ENCODE peak calls at places on chromosomes 16 and 17, in four cellular contexts. C is A549, Z is HepG2, R is K562. X is an unnamed sample.

GRCh38 chr17:49734666-49735490 is 27.1 kb upstream of the SLC35B1 start:
- DNase-seq in Z (peak), C (no peak), R (no peak), X (no peak)

GRCh38 chr16:85571813-85572619 is 41.1 kb upstream of the GSE1 start:
- DNase-seq in Z (no peak), R (no peak), C (no peak), X (no peak)

GRCh38 chr17:82400206-82400605 is 17.9 kb upstream of the HEXD start:
- DNase-seq in R (no peak), C (no peak), Z (no peak), X (no peak)

GRCh38 chr17:40598928-40599627 is 33.8 kb upstream of the CCR7 start:
- DNase-seq in R (no peak), Z (no peak), C (no peak), X (no peak)

GRCh38 chr17:10600551-10600950 is 51.1 kb upstream of the MYH2 start:
- DNase-seq in C (no peak), Z (no peak), R (no peak), X (no peak)

GRCh38 chr17:63946440-63947363 is 14.6 kb upstream of the CD79B start:
- DNase-seq in C (peak), Z (peak), R (peak), X (peak)

GRCh38 chr16:73887895-73888294 is 408.7 kb upstream of the PSMD7 start:
- DNase-seq in R (no peak), C (no peak), Z (no peak), X (no peak)

GRCh38 chr17:60631119-60631518 is 31.1 kb downstream of the PPM1D start:
- DNase-seq in Z (no peak), R (no peak), C (no peak), X (no peak)

GRCh38 chr17:63423963-63424362 is 22.1 kb downstream of the CYB561 start:
- DNase-seq in R (no peak), C (no peak), Z (no peak), X (no peak)

GRCh38 chr16:82720414-82720813 is 93.6 kb downstream of the CDH13 start:
- DNase-seq in R (no peak), C (no peak), Z (no peak), X (no peak)

GRCh38 chr16:496097-496886 is 31.2 kb upstream of the CAPN15 start:
- DNase-seq in R (no peak), Z (no peak), C (no peak), X (no peak)

GRCh38 chr17:8881606-8882005 is 14.1 kb upstream of the PIK3R6 start:
- DNase-seq in C (no peak), Z (no peak), R (no peak), X (no peak)

GRCh38 chr17:9107527-9107926 is 86.2 kb downstream of the NTN1 start:
- DNase-seq in C (no peak), R (no peak), Z (no peak), X (no peak)

DNA sequence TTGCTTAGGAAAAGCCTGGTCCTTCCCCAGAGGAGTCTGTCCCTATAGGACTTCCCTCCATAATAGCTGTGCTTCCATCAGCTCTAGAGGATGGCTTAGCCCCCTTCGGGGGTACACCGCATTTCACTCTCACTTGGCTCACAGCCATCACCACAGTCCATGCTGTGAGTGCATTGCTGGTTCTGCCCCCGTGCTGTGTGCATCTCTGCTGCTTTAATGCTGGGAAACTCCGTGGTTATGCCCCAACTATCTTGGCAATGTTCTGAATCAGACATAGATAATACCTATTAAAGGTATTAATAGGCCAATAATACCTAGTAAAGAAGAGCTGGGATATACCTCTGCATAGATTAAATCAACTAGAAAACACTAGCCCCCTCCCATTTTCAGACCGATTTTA is 58.3 kb downstream of the SIAH1 start:
- DNase-seq in R (no peak), Z (no peak), C (no peak), X (no peak)
- TF ChIP-seq HMGXB4 in R (no peak), Z (no peak), C (no peak), X (no peak)

GRCh38 chr16:1809281-1809801 is 15.8 kb upstream of the IGFALS start:
- DNase-seq in R (peak), Z (no peak), C (no peak), X (peak)

GRCh38 chr16:1815461-1815860 is 11.2 kb downstream of the HAGH start:
- DNase-seq in R (no peak), Z (no peak), C (no peak), X (no peak)

GRCh38 chr16:1810536-1810935 is 16.1 kb downstream of the HAGH start:
- DNase-seq in R (no peak), C (no peak), Z (no peak), X (no peak)

GRCh38 chr16:1810106-1810505 is 16.5 kb downstream of the HAGH start:
- DNase-seq in R (no peak), C (no peak), Z (no peak), X (no peak)

DNA sequence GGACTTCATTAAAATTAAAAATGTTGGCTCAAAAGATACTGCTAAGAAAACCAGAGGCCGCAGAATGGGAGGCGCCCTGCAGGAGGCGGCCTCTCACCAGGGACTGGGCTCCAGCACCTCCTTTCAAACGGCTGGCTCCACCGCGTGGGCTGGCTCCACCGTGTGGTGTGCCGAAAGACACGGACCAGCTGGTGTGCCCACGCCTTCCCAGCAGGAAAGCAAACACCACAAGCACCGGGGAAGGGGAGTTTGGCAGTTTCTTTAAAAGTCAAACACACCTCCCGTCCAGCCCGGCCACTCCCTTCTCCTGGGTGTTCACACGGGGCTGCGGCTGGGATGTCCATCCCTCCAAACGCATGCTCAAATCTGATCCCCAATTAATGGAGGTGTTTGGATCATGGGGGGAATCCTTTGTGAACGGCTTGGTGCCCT is 13.9 kb downstream of the HAGH start:
- DNase-seq in Z (peak), C (peak), R (peak), X (peak)
- TF ChIP-seq HMGXB4 in Z (peak), C (no peak), R (no peak), X (no peak)

GRCh38 chr17:6753565-6753964 is 2.3 kb upstream of the XAF1 start:
- DNase-seq in C (no peak), Z (no peak), R (no peak), X (no peak)

GRCh38 chr17:6748617-6749016 is 7.2 kb upstream of the XAF1 start:
- DNase-seq in Z (no peak), C (no peak), R (no peak), X (no peak)

GRCh38 chr17:6753006-6753445 is 2.8 kb upstream of the XAF1 start:
- DNase-seq in R (no peak), C (no peak), Z (peak), X (peak)

GRCh38 chr17:6752068-6752909 is 3.6 kb upstream of the XAF1 start:
- DNase-seq in C (no peak), R (no peak), Z (peak), X (no peak)

GRCh38 chr17:6749519-6749918 is 6.3 kb upstream of the XAF1 start:
- DNase-seq in C (no peak), R (no peak), Z (no peak), X (no peak)
- TF ChIP-seq HMGXB4 in C (no peak), R (no peak), Z (no peak), X (no peak)

DNA sequence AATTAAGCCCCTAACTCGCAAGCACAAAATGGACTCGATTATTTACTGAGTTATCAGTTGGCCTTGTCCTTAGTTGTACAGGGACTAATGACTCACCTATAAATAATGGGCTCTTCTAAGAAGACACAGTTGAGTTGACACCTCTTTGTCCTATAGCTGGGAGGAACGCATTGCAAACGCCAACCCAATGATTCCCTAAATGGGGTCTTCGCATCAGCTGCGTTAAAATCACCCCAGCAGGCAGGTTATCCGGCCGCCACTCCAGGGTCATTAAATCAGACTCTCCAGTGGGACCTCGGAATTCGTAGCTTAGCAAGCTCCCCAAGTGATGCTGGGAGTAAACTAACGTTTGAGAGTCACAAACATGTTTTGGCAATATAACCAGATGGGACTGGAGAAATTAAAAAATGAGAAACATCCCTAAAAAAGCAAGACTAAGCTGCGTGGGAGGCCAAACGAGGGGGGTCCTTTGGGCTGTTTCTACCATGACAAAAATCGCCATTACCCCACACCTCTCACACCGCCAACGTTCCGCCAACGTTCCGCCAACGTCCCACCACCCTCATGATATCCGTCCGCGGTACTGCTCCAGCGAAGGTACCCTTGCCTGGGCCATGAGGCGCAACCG is 932 bp upstream of the NFE2L1 start:
- DNase-seq in R (no peak), C (no peak), Z (no peak), X (no peak)
- TF ChIP-seq HMGXB4 in R (peak), C (no peak), Z (no peak), X (no peak)

X was measured in WTC11.